ENCODE peak calls at places on chromosomes 1 and 21, in four cellular contexts. E is GM06990, A is AG08395, Z is MM.1S. R is an unnamed sample.

GRCh38 chr1:109739738-109740614 is 862 bp downstream of the GSTM3 start:
- DNase-seq in E (peak; percentile 33), A (peak; percentile 95), Z (peak; percentile 23), R (peak; percentile 34)

GRCh38 chr1:173507205-173507846 is 30.2 kb downstream of the PRDX6 start:
- DNase-seq in E (no peak), A (peak; percentile 61), Z (peak; percentile 15), R (no peak)

GRCh38 chr1:47533176-47534039 is 95.6 kb downstream of the FOXD2 start:
- DNase-seq in E (no peak), A (peak; percentile 64), Z (peak; percentile 11), R (peak; percentile 26)

GRCh38 chr21:44713130-44713529 is 1.8 kb upstream of the TSPEAR start:
- DNase-seq in E (no peak), A (no peak), Z (no peak), R (no peak)

GRCh38 chr1:170162385-170163226 is 16.8 kb downstream of the NTMT2 start:
- DNase-seq in E (no peak), A (peak; percentile 90), Z (no peak), R (no peak)

GRCh38 chr1:206674745-206675175 is 9.9 kb upstream of the MAPKAPK2 start:
- DNase-seq in E (no peak), A (peak; percentile 97), Z (no peak), R (no peak)

GRCh38 chr1:181159451-181160151 is 71.1 kb downstream of the IER5 start:
- DNase-seq in E (no peak), A (peak; percentile 25), Z (peak; percentile 83), R (peak; percentile 58)

GRCh38 chr1:227038401-227038800 is 98.3 kb downstream of the COQ8A start:
- DNase-seq in E (no peak), A (no peak), Z (no peak), R (no peak)

GRCh38 chr1:48007044-48007443 is 9.9 kb upstream of the TRABD2B start:
- DNase-seq in E (no peak), A (no peak), Z (peak; percentile 18), R (no peak)

GRCh38 chr1:204917802-204918201 is 47.1 kb downstream of the NFASC start:
- DNase-seq in E (no peak), A (no peak), Z (no peak), R (no peak)

GRCh38 chr1:84283381-84283780 is 18.1 kb upstream of the SAMD13 start:
- DNase-seq in E (no peak), A (no peak), Z (no peak), R (no peak)

GRCh38 chr1:226001852-226002666 is 2.9 kb upstream of the SDE2 start:
- DNase-seq in E (peak; percentile 55), A (peak; percentile 70), Z (no peak), R (peak; percentile 89)

GRCh38 chr1:221810406-221810805 is 68.5 kb upstream of the DUSP10 start:
- DNase-seq in E (no peak), A (peak; percentile 69), Z (no peak), R (no peak)

GRCh38 chr1:185843297-185843869 is 109.2 kb downstream of the HMCN1 start:
- DNase-seq in E (no peak), A (no peak), Z (no peak), R (no peak)

GRCh38 chr1:20994176-20994575 is 182.5 kb downstream of the EIF4G3 start:
- DNase-seq in E (no peak), A (no peak), Z (no peak), R (no peak)

GRCh38 chr1:12426030-12426429 is 192.0 kb downstream of the DHRS3 start:
- DNase-seq in E (no peak), A (no peak), Z (no peak), R (no peak)

GRCh38 chr1:66752000-66752592 is at the start of gene DYNLT5:
- DNase-seq in E (no peak), A (peak; percentile 76), Z (no peak), R (peak; percentile 12)

GRCh38 chr1:70204578-70204977 is 801 bp downstream of the LRRC40 start:
- DNase-seq in E (no peak), A (no peak), Z (no peak), R (peak; percentile 3)

GRCh38 chr1:966603-967295 is 467 bp downstream of the PLEKHN1 start:
- DNase-seq in E (peak; percentile 75), A (peak; percentile 91), Z (peak; percentile 79), R (peak; percentile 77)

GRCh38 chr1:91120421-91120820 is 98.6 kb upstream of the ZNF644 start:
- DNase-seq in E (no peak), A (no peak), Z (no peak), R (no peak)

R was measured in NB4.